ENCODE peak calls at places on chromosomes 16 and 17, in five cellular contexts. W, O, G, F and J are unnamed samples.
A peak's percentile ranks its signal among the peaks of the same experiment; 100 is the strongest.

GRCh38 chr17:77186141-77186604 is 45.4 kb downstream of the SEC14L1 start:
- DNase-seq in F (peak; percentile 67), W (peak; percentile 15), G (no peak), O (no peak), J (no peak)

GRCh38 chr16:49019081-49019633 is 262.5 kb downstream of the CBLN1 start:
- DNase-seq in G (peak; percentile 31), W (peak; percentile 95), O (no peak), F (peak; percentile 96), J (peak; percentile 99)

GRCh38 chr16:53071748-53072301 is 17.0 kb downstream of the CHD9 start:
- DNase-seq in O (no peak), W (peak; percentile 42), G (no peak), F (peak; percentile 18), J (peak; percentile 40)

GRCh38 chr16:16042076-16042475 is 92.7 kb downstream of the ABCC1 start:
- DNase-seq in G (peak; percentile 95), O (no peak), F (no peak), W (peak; percentile 44), J (peak; percentile 96)

GRCh38 chr17:80751070-80751459 is 206.4 kb downstream of the RPTOR start:
- DNase-seq in G (peak; percentile 57), W (no peak), F (no peak), O (no peak), J (no peak)

GRCh38 chr16:70702624-70703023 is 16.8 kb upstream of the MTSS2 start:
- DNase-seq in O (no peak), W (no peak), F (no peak), G (no peak), J (peak; percentile 70)

GRCh38 chr16:11639925-11640899 is 28.0 kb upstream of the SNN start:
- DNase-seq in W (peak; percentile 91), G (peak; percentile 99), O (peak; percentile 83), F (peak; percentile 93), J (peak; percentile 81)

GRCh38 chr17:49388290-49388640 is 26.2 kb upstream of the ZNF652 start:
- DNase-seq in O (no peak), W (no peak), F (no peak), G (no peak), J (no peak)

GRCh38 chr17:63681530-63681929 is 18.4 kb downstream of the LIMD2 start:
- DNase-seq in F (no peak), G (no peak), W (no peak), O (no peak), J (no peak)

GRCh38 chr16:65667013-65667578 is 545.2 kb upstream of the CDH11 start:
- DNase-seq in W (peak; percentile 3), O (no peak), G (peak; percentile 61), F (no peak), J (no peak)

GRCh38 chr16:15502041-15502725 is 67.8 kb downstream of the BMERB1 start:
- DNase-seq in G (peak; percentile 83), W (no peak), F (no peak), O (peak; percentile 74), J (no peak)

GRCh38 chr17:75487351-75488070 is 27.8 kb downstream of the CASKIN2 start:
- DNase-seq in G (no peak), O (no peak), W (no peak), F (no peak), J (no peak)

GRCh38 chr17:78026381-78026780 is 67.9 kb downstream of the TNRC6C start:
- DNase-seq in G (peak; percentile 64), F (no peak), O (no peak), W (no peak), J (no peak)

GRCh38 chr17:69761767-69762321 is 313.2 kb upstream of the KCNJ16 start:
- DNase-seq in W (no peak), F (no peak), G (peak; percentile 99), O (peak; percentile 24), J (no peak)

GRCh38 chr16:11627292-11627663 is 40.6 kb upstream of the LITAF start:
- DNase-seq in F (no peak), G (no peak), O (no peak), W (no peak), J (no peak)

GRCh38 chr17:45667591-45668171 is 116.4 kb upstream of the CRHR1 start:
- DNase-seq in F (no peak), G (no peak), O (no peak), W (no peak), J (no peak)

GRCh38 chr17:49576906-49577650 is 1.4 kb downstream of the NXPH3 start:
- DNase-seq in G (no peak), O (no peak), W (no peak), F (no peak), J (no peak)

GRCh38 chr16:9408297-9408696 is 316.9 kb downstream of the HAPSTR1 start:
- DNase-seq in W (peak; percentile 62), G (no peak), F (peak; percentile 64), O (no peak), J (no peak)

GRCh38 chr16:86886651-86887050 is 308.3 kb downstream of the FOXL1 start:
- DNase-seq in W (no peak), O (no peak), F (no peak), G (no peak), J (no peak)

GRCh38 chr17:2874211-2874686 is 78.0 kb downstream of the RAP1GAP2 start:
- DNase-seq in O (no peak), G (no peak), F (no peak), W (no peak), J (no peak)

GRCh38 chr16:86775401-86775985 is 197.1 kb downstream of the FOXL1 start:
- DNase-seq in O (no peak), F (no peak), W (no peak), G (peak; percentile 20), J (no peak)

GRCh38 chr17:79707931-79708891 is 22.5 kb upstream of the ENPP7 start:
- DNase-seq in F (peak; percentile 48), O (peak; percentile 14), W (peak; percentile 60), G (peak; percentile 29), J (no peak)